ENCODE peak calls at places on chromosomes 13 and 19, in nine cellular contexts. J is fibroblast of mammary gland, S is tibial nerve, T is fibroblast of pulmonary artery, Z is mammary epithelial cell, N is PC-9, D is AG09309, A is brain microvascular endothelial cell, V is lung. P is an unnamed sample.
A peak's percentile ranks its signal among the peaks of the same experiment; 100 is the strongest.

GRCh38 chr19:8935460-8935859 is 74.7 kb downstream of the MUC16 start:
- DNase-seq in J (no peak), S (no peak), T (no peak), Z (no peak), N (peak; percentile 63), D (no peak), A (peak; percentile 4), V (no peak), P (no peak)

GRCh38 chr13:52447354-52447753 is 3.1 kb downstream of the VPS36 start:
- DNase-seq in J (no peak), S (no peak), T (no peak), Z (peak; percentile 39), N (no peak), D (no peak), A (no peak), V (no peak), P (no peak)

GRCh38 chr19:10113592-10113963 is 2.1 kb downstream of the P2RY11 start:
- DNase-seq in J (no peak), S (no peak), T (no peak), Z (no peak), N (no peak), D (no peak), A (no peak), V (no peak), P (no peak)

GRCh38 chr19:55519461-55520311 is 17.2 kb downstream of the SBK2 start:
- DNase-seq in J (peak; percentile 97), S (no peak), T (peak; percentile 72), Z (peak; percentile 77), N (no peak), D (peak; percentile 81), A (peak; percentile 72), V (no peak), P (no peak)

GRCh38 chr19:48064509-48064908 is 20.6 kb upstream of the CABP5 start:
- DNase-seq in J (no peak), S (no peak), T (no peak), Z (no peak), N (no peak), D (no peak), A (peak; percentile 13), V (no peak), P (no peak)

GRCh38 chr19:14475251-14476073 is at the start of gene PTGER1:
- DNase-seq in J (peak; percentile 47), S (no peak), T (no peak), Z (peak; percentile 31), N (peak; percentile 43), D (no peak), A (no peak), V (no peak), P (peak; percentile 71)

GRCh38 chr19:18220632-18221275 is 5.5 kb downstream of the PDE4C start:
- DNase-seq in J (no peak), S (no peak), T (no peak), Z (no peak), N (no peak), D (no peak), A (no peak), V (no peak), P (no peak)

GRCh38 chr13:78022164-78022877 is 103.7 kb upstream of the EDNRB start:
- DNase-seq in J (peak; percentile 58), S (no peak), T (peak; percentile 82), Z (peak; percentile 60), N (no peak), D (no peak), A (peak; percentile 70), V (no peak), P (no peak)

GRCh38 chr13:97629601-97630272 is 195.8 kb downstream of the RAP2A start:
- DNase-seq in J (no peak), S (no peak), T (no peak), Z (no peak), N (no peak), D (no peak), A (no peak), V (peak; percentile 42), P (no peak)

GRCh38 chr13:31947105-31947504 is 84.5 kb upstream of the FRY start:
- DNase-seq in J (no peak), S (no peak), T (no peak), Z (no peak), N (no peak), D (no peak), A (no peak), V (no peak), P (no peak)

GRCh38 chr13:28117689-28118377 is 17.5 kb upstream of the FLT3 start:
- DNase-seq in J (no peak), S (no peak), T (peak; percentile 60), Z (no peak), N (no peak), D (no peak), A (no peak), V (no peak), P (no peak)

GRCh38 chr19:35135389-35135909 is 590 bp upstream of the LGI4 start:
- DNase-seq in J (peak; percentile 61), S (peak; percentile 82), T (peak; percentile 69), Z (no peak), N (peak; percentile 71), D (no peak), A (peak; percentile 44), V (peak; percentile 73), P (peak; percentile 81)

GRCh38 chr19:42427313-42427712 is at the start of gene LIPE:
- DNase-seq in J (peak; percentile 43), S (no peak), T (no peak), Z (no peak), N (no peak), D (no peak), A (no peak), V (no peak), P (no peak)

GRCh38 chr13:37488682-37489081 is 109.9 kb downstream of the POSTN start:
- DNase-seq in J (peak; percentile 41), S (no peak), T (peak; percentile 36), Z (no peak), N (no peak), D (no peak), A (no peak), V (no peak), P (no peak)

GRCh38 chr13:25775986-25776385 is 275.8 kb downstream of the SHISA2 start:
- DNase-seq in J (no peak), S (no peak), T (no peak), Z (no peak), N (no peak), D (no peak), A (no peak), V (no peak), P (no peak)
- TF ChIP-seq CTCF in J (no peak), S (no peak), T (no peak), Z (no peak), N (no peak), D (no peak), A (no peak), V (no peak), P (no peak)

GRCh38 chr19:39369200-39369599 is 21.7 kb downstream of the PAF1 start:
- DNase-seq in J (no peak), S (no peak), T (no peak), Z (no peak), N (no peak), D (no peak), A (no peak), V (no peak), P (no peak)

GRCh38 chr19:39372047-39372802 is 18.7 kb downstream of the PAF1 start:
- DNase-seq in J (peak; percentile 95), S (peak; percentile 72), T (peak; percentile 98), Z (peak; percentile 20), N (no peak), D (peak; percentile 94), A (peak; percentile 75), V (peak; percentile 79), P (no peak)

GRCh38 chr19:39375929-39376328 is 15.0 kb downstream of the PAF1 start:
- DNase-seq in J (no peak), S (no peak), T (no peak), Z (no peak), N (no peak), D (no peak), A (no peak), V (no peak), P (no peak)

GRCh38 chr19:39370735-39371134 is 20.2 kb downstream of the PAF1 start:
- DNase-seq in J (no peak), S (no peak), T (no peak), Z (no peak), N (no peak), D (no peak), A (no peak), V (no peak), P (no peak)

GRCh38 chr19:39372941-39373340 is 18.0 kb downstream of the PAF1 start:
- DNase-seq in J (peak; percentile 51), S (no peak), T (peak; percentile 59), Z (no peak), N (no peak), D (no peak), A (no peak), V (no peak), P (no peak)
- H3K4me3 ChIP-seq in J (no peak overlapping the region), S (no peak overlapping the region), T (no peak overlapping the region), Z (no peak overlapping the region), N (no peak overlapping the region), D (no peak overlapping the region), A (no peak overlapping the region), V (no peak overlapping the region), P (no peak overlapping the region)

DNA sequence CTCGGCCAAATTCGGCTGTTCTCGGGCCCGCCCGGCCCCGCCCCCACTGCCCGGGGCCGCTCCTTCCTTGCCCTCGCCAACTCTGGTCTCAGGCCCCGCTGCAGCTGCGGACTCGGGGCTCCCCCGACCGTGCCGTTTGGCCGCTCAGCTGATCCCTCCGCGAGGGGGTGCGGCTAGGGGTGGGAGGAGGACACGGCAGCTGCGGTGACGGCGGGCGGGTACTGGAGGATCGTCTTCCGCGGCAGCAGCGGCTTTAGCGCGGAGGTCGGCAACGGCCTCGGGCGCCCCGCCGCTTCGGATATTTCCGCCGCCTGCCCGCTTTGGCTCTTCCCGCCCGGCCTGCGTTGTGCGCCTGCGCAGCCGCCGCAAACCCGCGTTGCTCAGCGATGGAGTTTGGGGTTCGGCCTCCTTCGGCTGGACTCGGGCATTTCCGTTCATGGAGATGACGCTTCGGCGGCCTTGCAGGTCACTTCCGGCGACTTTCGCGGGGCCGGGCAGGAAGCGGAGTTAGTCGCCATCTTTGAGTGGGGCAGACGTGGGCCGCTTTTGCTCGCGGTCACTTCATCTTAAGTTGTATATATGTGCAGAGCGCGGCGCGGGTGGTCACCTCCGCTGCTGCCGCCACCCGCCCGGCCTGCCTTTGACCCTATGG is 338 bp upstream of the UBE2M start:
- DNase-seq in J (peak; percentile 98), S (peak; percentile 99), T (peak; percentile 99), Z (peak; percentile 97), N (no peak), D (peak; percentile 94), A (peak; percentile 98), V (peak; percentile 98), P (peak; percentile 100)
- TF ChIP-seq CTCF in J (no peak), S (peak; percentile 28), T (no peak), Z (no peak), N (no peak), D (no peak), A (no peak), V (no peak), P (no peak)

GRCh38 chr13:29925457-29925856 is 75.0 kb upstream of the UBL3 start:
- DNase-seq in J (peak; percentile 86), S (peak; percentile 45), T (peak; percentile 95), Z (peak; percentile 79), N (peak; percentile 75), D (peak; percentile 69), A (peak; percentile 83), V (peak; percentile 91), P (peak; percentile 69)
- H3K4me3 ChIP-seq in J (no peak overlapping the region), S (no peak overlapping the region), T (no peak overlapping the region), Z (no peak overlapping the region), N (no peak overlapping the region), D (no peak overlapping the region), A (no peak overlapping the region), V (no peak overlapping the region), P (no peak overlapping the region)

P was measured in BE2C.